ENCODE peak calls at places on chromosome 12, in five cellular contexts. W is DND-41; C is uterus; F is naive thymus-derived CD4-positive, alpha-beta T cell; D is colonic mucosa. G is an unnamed sample.

GRCh38 chr12:58321414-58321813 is 380.0 kb downstream of the ATP23 start:
- DNase-seq in C (no peak), F (no peak), D (no peak), W (no peak), G (no peak)

GRCh38 chr12:124581299-124581698 is 13.9 kb upstream of the NCOR2 start:
- DNase-seq in C (no peak), F (no peak), D (no peak), W (no peak), G (no peak)

GRCh38 chr12:85835417-85835809 is 796 bp downstream of the RASSF9 start:
- DNase-seq in F (no peak), W (no peak), C (no peak), D (no peak), G (no peak)

GRCh38 chr12:55737581-55738112 is 5.3 kb upstream of the GDF11 start:
- DNase-seq in F (no peak), W (no peak), D (no peak), C (no peak), G (no peak)

GRCh38 chr12:123995023-123995422 is 22.0 kb downstream of the ZNF664 start:
- DNase-seq in F (no peak), D (no peak), W (no peak), C (no peak), G (no peak)

GRCh38 chr12:14885718-14886201 is at the start of gene MGP:
- DNase-seq in W (no peak), F (no peak), D (no peak), C (peak; percentile 81), G (no peak)

GRCh38 chr12:32586390-32586789 is 92.7 kb upstream of the DNM1L start:
- DNase-seq in F (no peak), C (no peak), W (peak; percentile 60), D (no peak), G (no peak)

GRCh38 chr12:29783773-29784666 is at the start of gene TMTC1:
- DNase-seq in C (peak; percentile 75), D (peak; percentile 48), F (no peak), W (no peak), G (no peak)

GRCh38 chr12:442235-442884 is 17.4 kb upstream of the B4GALNT3 start:
- DNase-seq in W (peak; percentile 60), D (peak; percentile 73), F (peak; percentile 46), C (peak; percentile 47), G (peak; percentile 6)

GRCh38 chr12:1500095-1500801 is 94.1 kb downstream of the FBXL14 start:
- DNase-seq in D (peak; percentile 37), W (no peak), C (no peak), F (no peak), G (peak; percentile 68)

GRCh38 chr12:3034067-3034750 is 43.0 kb upstream of the TSPAN9 start:
- DNase-seq in D (peak; percentile 44), W (peak; percentile 61), F (no peak), C (peak; percentile 66), G (peak; percentile 44)

GRCh38 chr12:6058481-6059161 is 65.8 kb downstream of the VWF start:
- DNase-seq in D (no peak), F (no peak), W (no peak), C (no peak), G (no peak)
- H3K27ac ChIP-seq in D (no peak overlapping the region), F (no peak overlapping the region), W (no peak overlapping the region), C (no peak overlapping the region), G (no peak overlapping the region)

GRCh38 chr12:27606986-27607385 is 83.0 kb downstream of the PPFIBP1 start:
- DNase-seq in C (no peak), F (no peak), D (no peak), W (no peak), G (no peak)
- H3K27ac ChIP-seq in C (no peak overlapping the region), F (no peak overlapping the region), D (no peak overlapping the region), W (no peak overlapping the region), G (no peak overlapping the region)

GRCh38 chr12:98464155-98464554 is 51.2 kb upstream of the TMPO start:
- DNase-seq in W (no peak), C (no peak), D (no peak), F (no peak), G (no peak)
- H3K27ac ChIP-seq in W (no peak overlapping the region), C (no peak overlapping the region), D (no peak overlapping the region), F (no peak overlapping the region), G (no peak overlapping the region)

DNA sequence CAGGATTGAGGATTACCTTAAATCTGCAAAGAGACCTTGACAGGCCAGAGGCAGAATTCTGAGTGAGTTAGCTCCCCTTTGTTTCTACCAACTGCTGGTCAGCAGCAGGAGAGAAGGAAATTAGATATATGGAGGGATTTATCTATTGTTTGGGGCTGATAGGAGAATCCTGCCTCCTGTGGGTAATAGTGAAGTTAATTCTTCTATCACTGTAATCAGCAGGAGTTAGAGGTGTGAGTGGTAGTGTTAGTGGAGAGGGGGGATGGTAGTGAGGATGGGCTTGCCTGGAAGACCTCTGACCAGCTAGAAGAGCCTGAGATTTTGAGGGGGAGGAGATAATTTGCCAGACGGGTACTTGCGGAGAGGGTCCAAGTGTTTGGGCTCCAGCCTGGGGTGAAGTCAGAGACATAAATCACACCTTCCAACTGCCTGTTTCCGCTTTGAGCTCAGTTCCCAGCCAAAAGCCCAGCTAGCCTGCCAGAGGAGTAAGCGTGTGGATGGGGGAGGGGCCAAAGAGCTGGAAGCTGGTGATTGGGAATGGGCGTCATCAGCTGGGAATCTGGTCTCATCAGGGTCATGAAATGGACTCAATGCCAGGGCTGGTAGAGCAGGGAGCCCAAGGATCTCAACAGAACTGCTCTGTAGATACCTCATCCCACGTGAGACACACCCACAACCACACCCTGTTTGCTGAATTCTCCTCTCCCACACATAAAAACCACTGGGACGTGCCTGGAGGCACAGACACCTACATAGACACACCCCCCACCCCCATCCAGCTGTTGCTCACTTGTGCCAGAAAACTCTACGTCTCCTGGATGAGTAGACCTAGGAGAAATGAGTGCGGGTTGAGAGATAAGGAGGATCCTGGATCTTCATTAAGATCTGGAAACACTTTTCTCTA is 13.1 kb upstream of the ITGA5 start:
- DNase-seq in F (no peak), D (peak; percentile 55), W (no peak), C (peak; percentile 95), G (peak; percentile 16)
- H3K27ac ChIP-seq in F (no peak overlapping the region), D (peak overlapping the region; percentile 53), W (no peak overlapping the region), C (peak overlapping the region; percentile 78), G (no peak overlapping the region)

GRCh38 chr12:81208193-81208946 is 130.5 kb downstream of the ACSS3 start:
- DNase-seq in D (peak; percentile 58), W (no peak), F (no peak), C (peak; percentile 34), G (no peak)

GRCh38 chr12:81207173-81207572 is 129.3 kb downstream of the ACSS3 start:
- DNase-seq in C (no peak), F (no peak), W (no peak), D (no peak), G (no peak)

GRCh38 chr12:81206425-81206824 is 128.5 kb downstream of the ACSS3 start:
- DNase-seq in C (no peak), D (no peak), F (no peak), W (no peak), G (no peak)

GRCh38 chr12:81211306-81211705 is 133.4 kb downstream of the ACSS3 start:
- DNase-seq in F (no peak), W (no peak), C (no peak), D (no peak), G (no peak)

DNA sequence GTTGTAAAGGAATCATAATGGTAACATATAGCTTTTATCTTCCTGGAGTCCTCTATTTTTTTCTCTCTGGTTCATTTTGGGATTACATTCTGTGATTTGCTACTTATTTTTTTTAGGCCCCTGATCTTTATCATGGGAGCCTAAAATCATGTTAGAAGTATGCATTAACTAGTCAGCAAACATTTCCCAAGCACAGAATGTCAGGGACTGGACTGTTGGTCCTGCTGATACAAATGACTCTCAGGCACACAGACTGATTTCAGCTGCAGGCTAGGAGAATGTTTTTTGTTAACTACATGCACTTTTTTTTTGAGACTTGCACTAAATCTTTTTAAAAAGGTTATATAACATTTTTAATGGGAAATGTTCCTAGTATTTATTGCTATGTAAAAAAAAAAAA is 131.1 kb downstream of the ACSS3 start:
- DNase-seq in W (no peak), C (peak; percentile 69), D (no peak), F (no peak), G (no peak)
- H3K27ac ChIP-seq in W (no peak overlapping the region), C (peak overlapping the region; percentile 82), D (no peak overlapping the region), F (no peak overlapping the region), G (no peak overlapping the region)

G was measured in AG04450.